ENCODE peak calls at places on chromosomes 3 and 15, in seven cellular contexts. One of them, this sample, is unnamed.
A peak's percentile ranks its signal among the peaks of the same experiment; 100 is the strongest.

GRCh38 chr15:97745481-97746071 is 214.9 kb upstream of the ARRDC4 start:
- DNase-seq in fibroblast of villous mesenchyme: peak; percentile 17
- DNase-seq in fibroblast of mammary gland: peak; percentile 15
- DNase-seq in AML-193: peak; percentile 13
- DNase-seq in DMS153: no peak
- DNase-seq in Ammon's horn: no peak
- DNase-seq in K562: peak; percentile 39
- DNase-seq in this sample: peak; percentile 60

GRCh38 chr3:126971891-126972351 is 11.0 kb upstream of the PLXNA1 start:
- DNase-seq in fibroblast of villous mesenchyme: peak; percentile 84
- DNase-seq in fibroblast of mammary gland: peak; percentile 95
- DNase-seq in AML-193: no peak
- DNase-seq in DMS153: no peak
- DNase-seq in Ammon's horn: peak; percentile 71
- DNase-seq in K562: no peak
- DNase-seq in this sample: no peak

GRCh38 chr3:55497250-55497649 is 10.1 kb upstream of the WNT5A start:
- DNase-seq in fibroblast of villous mesenchyme: no peak
- DNase-seq in fibroblast of mammary gland: no peak
- DNase-seq in AML-193: no peak
- DNase-seq in DMS153: no peak
- DNase-seq in Ammon's horn: no peak
- DNase-seq in K562: no peak
- DNase-seq in this sample: no peak

GRCh38 chr3:98961161-98962155 is 60.0 kb upstream of the DCBLD2 start:
- DNase-seq in fibroblast of villous mesenchyme: peak; percentile 80
- DNase-seq in fibroblast of mammary gland: peak; percentile 96
- DNase-seq in AML-193: no peak
- DNase-seq in DMS153: no peak
- DNase-seq in Ammon's horn: no peak
- DNase-seq in K562: no peak
- DNase-seq in this sample: no peak

GRCh38 chr15:76327191-76328105 is 9.1 kb upstream of the ISL2 start:
- DNase-seq in fibroblast of villous mesenchyme: peak; percentile 25
- DNase-seq in fibroblast of mammary gland: no peak
- DNase-seq in AML-193: no peak
- DNase-seq in DMS153: no peak
- DNase-seq in Ammon's horn: no peak
- DNase-seq in K562: peak; percentile 49
- DNase-seq in this sample: no peak

GRCh38 chr15:62769604-62770003 is 272.9 kb upstream of the TPM1 start:
- DNase-seq in fibroblast of villous mesenchyme: no peak
- DNase-seq in fibroblast of mammary gland: peak; percentile 87
- DNase-seq in AML-193: no peak
- DNase-seq in DMS153: no peak
- DNase-seq in Ammon's horn: no peak
- DNase-seq in K562: no peak
- DNase-seq in this sample: no peak

GRCh38 chr3:13844286-13844685 is 35.6 kb downstream of the WNT7A start:
- DNase-seq in fibroblast of villous mesenchyme: no peak
- DNase-seq in fibroblast of mammary gland: no peak
- DNase-seq in AML-193: no peak
- DNase-seq in DMS153: no peak
- DNase-seq in Ammon's horn: no peak
- DNase-seq in K562: no peak
- DNase-seq in this sample: no peak

GRCh38 chr3:94121161-94121560 is 58.3 kb downstream of the NSUN3 start:
- DNase-seq in fibroblast of villous mesenchyme: no peak
- DNase-seq in fibroblast of mammary gland: no peak
- DNase-seq in AML-193: no peak
- DNase-seq in DMS153: no peak
- DNase-seq in Ammon's horn: no peak
- DNase-seq in K562: no peak
- DNase-seq in this sample: no peak

GRCh38 chr3:177068967-177069366 is 128.3 kb downstream of the TBL1XR1 start:
- DNase-seq in fibroblast of villous mesenchyme: no peak
- DNase-seq in fibroblast of mammary gland: no peak
- DNase-seq in AML-193: no peak
- DNase-seq in DMS153: no peak
- DNase-seq in Ammon's horn: no peak
- DNase-seq in K562: no peak
- DNase-seq in this sample: no peak